ENCODE peak calls at places on chromosomes 1 and 21, in six cellular contexts. P is ovary, J is GM06990, H is astrocyte of the cerebellum, K is K562, O is spleen. Y is an unnamed sample.

GRCh38 chr1:25640646-25641328 is 24.2 kb downstream of the MAN1C1 start:
- DNase-seq in P (no peak), J (no peak), H (no peak), K (no peak), O (no peak), Y (no peak)

GRCh38 chr1:206832352-206832751 is 33.1 kb upstream of the IL20 start:
- DNase-seq in P (no peak), J (no peak), H (no peak), K (no peak), O (no peak), Y (no peak)

GRCh38 chr1:158013840-158014520 is 20.5 kb downstream of the KIRREL1 start:
- DNase-seq in P (no peak), J (no peak), H (no peak), K (no peak), O (no peak), Y (no peak)

GRCh38 chr1:178328728-178329127 is 168.0 kb downstream of the CLEC20A start:
- DNase-seq in P (no peak), J (no peak), H (no peak), K (no peak), O (no peak), Y (no peak)

GRCh38 chr1:183731151-183731550 is 73.8 kb upstream of the RGL1 start:
- DNase-seq in P (no peak), J (no peak), H (no peak), K (no peak), O (no peak), Y (no peak)

GRCh38 chr1:2604854-2605753 is 18.5 kb downstream of the PRXL2B start:
- DNase-seq in P (no peak), J (no peak), H (no peak), K (no peak), O (peak; percentile 60), Y (no peak)

GRCh38 chr1:205610036-205610435 is 21.8 kb downstream of the ELK4 start:
- DNase-seq in P (no peak), J (no peak), H (peak; percentile 50), K (no peak), O (no peak), Y (no peak)

GRCh38 chr1:39076799-39077148 is 50.6 kb downstream of the NDUFS5 start:
- DNase-seq in P (no peak), J (no peak), H (no peak), K (no peak), O (peak; percentile 53), Y (no peak)

GRCh38 chr1:1629430-1630190 is 2.4 kb upstream of the MMP23B start:
- DNase-seq in P (no peak), J (peak; percentile 42), H (no peak), K (no peak), O (peak; percentile 93), Y (no peak)

GRCh38 chr1:241097479-241097878 is 259.5 kb downstream of the RGS7 start:
- DNase-seq in P (no peak), J (no peak), H (no peak), K (no peak), O (no peak), Y (no peak)

GRCh38 chr21:38910390-38911008 is 104.8 kb downstream of the ETS2 start:
- DNase-seq in P (no peak), J (no peak), H (no peak), K (no peak), O (no peak), Y (no peak)

GRCh38 chr1:43868741-43869067 is 64.9 kb upstream of the ARTN start:
- DNase-seq in P (peak; percentile 50), J (no peak), H (peak; percentile 82), K (no peak), O (no peak), Y (peak; percentile 56)

GRCh38 chr1:157388057-157388456 is 164.3 kb downstream of the FCRL5 start:
- DNase-seq in P (no peak), J (no peak), H (no peak), K (no peak), O (no peak), Y (no peak)

GRCh38 chr1:112772781-112773180 is 57.6 kb upstream of the PPM1J start:
- DNase-seq in P (no peak), J (no peak), H (no peak), K (no peak), O (no peak), Y (no peak)

GRCh38 chr1:76141898-76142297 is 67.4 kb downstream of the ST6GALNAC3 start:
- DNase-seq in P (no peak), J (no peak), H (no peak), K (no peak), O (no peak), Y (no peak)

GRCh38 chr1:244297087-244297486 is 154.6 kb downstream of the ADSS2 start:
- DNase-seq in P (no peak), J (no peak), H (no peak), K (no peak), O (no peak), Y (no peak)

GRCh38 chr1:32619701-32620485 is 30.5 kb downstream of the ZBTB8OS start:
- DNase-seq in P (no peak), J (peak; percentile 59), H (no peak), K (no peak), O (no peak), Y (no peak)

GRCh38 chr1:213326666-213327317 is 275.8 kb downstream of the RPS6KC1 start:
- DNase-seq in P (no peak), J (no peak), H (peak; percentile 27), K (no peak), O (no peak), Y (peak; percentile 54)

GRCh38 chr1:59318271-59318865 is 21.5 kb downstream of the FGGY start:
- DNase-seq in P (no peak), J (no peak), H (no peak), K (no peak), O (no peak), Y (no peak)

GRCh38 chr1:77288275-77288674 is 6.5 kb downstream of the AK5 start:
- DNase-seq in P (no peak), J (no peak), H (no peak), K (no peak), O (no peak), Y (peak; percentile 32)

GRCh38 chr1:3697810-3698209 is 45.5 kb downstream of the TP73 start:
- DNase-seq in P (no peak), J (no peak), H (no peak), K (no peak), O (no peak), Y (no peak)

GRCh38 chr1:232620356-232620841 is 9.5 kb downstream of the SIPA1L2 start:
- DNase-seq in P (peak; percentile 58), J (no peak), H (peak; percentile 51), K (no peak), O (no peak), Y (peak; percentile 59)

GRCh38 chr21:41605178-41605933 is 97.4 kb upstream of the TMPRSS2 start:
- DNase-seq in P (no peak), J (no peak), H (no peak), K (no peak), O (no peak), Y (no peak)

GRCh38 chr21:41603476-41603875 is 95.5 kb upstream of the TMPRSS2 start:
- DNase-seq in P (no peak), J (no peak), H (no peak), K (no peak), O (no peak), Y (no peak)

GRCh38 chr21:41604583-41605041 is 96.7 kb upstream of the TMPRSS2 start:
- DNase-seq in P (no peak), J (no peak), H (no peak), K (no peak), O (no peak), Y (no peak)

GRCh38 chr21:41606706-41607105 is 98.7 kb upstream of the TMPRSS2 start:
- DNase-seq in P (no peak), J (no peak), H (no peak), K (no peak), O (no peak), Y (no peak)

GRCh38 chr21:41605934-41606285 is 98.0 kb upstream of the TMPRSS2 start:
- DNase-seq in P (no peak), J (no peak), H (no peak), K (no peak), O (no peak), Y (no peak)
- H3K4me3 ChIP-seq in P (no peak overlapping the region), J (no peak overlapping the region), H (no peak overlapping the region), K (no peak overlapping the region), O (no peak overlapping the region), Y (no peak overlapping the region)

DNA sequence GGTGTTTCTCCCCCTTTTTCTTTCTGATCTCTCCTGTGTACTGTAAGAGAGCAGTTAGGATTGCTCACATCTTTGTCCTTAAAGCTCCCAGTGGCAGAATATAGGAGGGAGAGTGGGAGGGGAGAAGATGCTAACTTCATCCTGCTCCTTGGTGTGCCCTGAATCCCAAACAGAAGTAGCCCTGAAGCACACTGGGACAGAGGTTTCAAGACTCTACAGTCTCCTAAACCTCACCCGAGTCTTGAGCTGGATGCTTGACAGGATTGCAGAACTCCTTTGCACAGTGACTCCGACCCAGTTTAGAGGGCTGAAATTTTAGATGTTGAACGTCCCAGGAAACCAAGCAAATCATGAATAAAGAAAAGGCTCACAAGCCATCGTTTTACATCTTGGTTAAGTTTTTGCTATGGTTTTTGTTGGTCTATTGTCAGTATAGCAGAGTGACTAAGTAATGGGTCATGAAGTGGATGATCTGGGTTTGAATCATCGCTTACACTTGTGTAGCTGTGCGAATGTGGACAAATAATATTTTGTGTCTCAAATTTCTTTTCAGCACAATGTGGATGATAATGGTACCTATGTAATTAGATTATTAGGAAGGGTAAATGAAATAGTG is 37.5 kb downstream of the XCL2 start:
- DNase-seq in P (no peak), J (no peak), H (peak; percentile 12), K (no peak), O (no peak), Y (peak; percentile 25)
- H3K4me3 ChIP-seq in P (no peak overlapping the region), J (no peak overlapping the region), H (no peak overlapping the region), K (no peak overlapping the region), O (no peak overlapping the region), Y (no peak overlapping the region)

GRCh38 chr1:101613549-101613948 is 376.7 kb downstream of the S1PR1 start:
- DNase-seq in P (no peak), J (no peak), H (no peak), K (no peak), O (no peak), Y (no peak)

GRCh38 chr1:101618900-101619299 is 377.8 kb downstream of the OLFM3 start:
- DNase-seq in P (no peak), J (no peak), H (no peak), K (no peak), O (no peak), Y (no peak)
- H3K4me3 ChIP-seq in P (no peak overlapping the region), J (no peak overlapping the region), H (no peak overlapping the region), K (no peak overlapping the region), O (no peak overlapping the region), Y (no peak overlapping the region)

GRCh38 chr1:161164901-161165620 is 1.2 kb upstream of the PPOX start:
- DNase-seq in P (no peak), J (no peak), H (no peak), K (no peak), O (peak; percentile 71), Y (no peak)
- H3K4me3 ChIP-seq in P (peak overlapping the region; percentile 93), J (peak overlapping the region; percentile 60), H (peak overlapping the region; percentile 83), K (peak overlapping the region; percentile 55), O (peak overlapping the region; percentile 90), Y (peak overlapping the region; percentile 72)

GRCh38 chr1:230332429-230333088 is 93.6 kb downstream of the PGBD5 start:
- DNase-seq in P (no peak), J (no peak), H (no peak), K (peak; percentile 53), O (peak; percentile 64), Y (no peak)
- H3K4me3 ChIP-seq in P (no peak overlapping the region), J (peak overlapping the region; percentile 51), H (peak overlapping the region; percentile 30), K (peak overlapping the region; percentile 34), O (no peak overlapping the region), Y (no peak overlapping the region)

GRCh38 chr1:92842082-92843045 is 10.5 kb downstream of the RPL5 start:
- DNase-seq in P (no peak), J (no peak), H (no peak), K (no peak), O (no peak), Y (no peak)
- H3K4me3 ChIP-seq in P (no peak overlapping the region), J (no peak overlapping the region), H (no peak overlapping the region), K (no peak overlapping the region), O (no peak overlapping the region), Y (no peak overlapping the region)